ENCODE peak calls at places on chromosomes 4 and X, in seven cellular contexts. Q is mesothelial cell of epicardium, D is right atrium auricular region, M is prostate gland, P is AG04450, B is astrocyte, W is osteocyte. E is an unnamed sample.

GRCh38 chr4:25142468-25142867 is 17.8 kb downstream of the SEPSECS start:
- DNase-seq in Q (no peak), D (no peak), M (no peak), P (no peak), B (no peak), W (no peak), E (no peak)

GRCh38 chr4:145755802-145756201 is 75.9 kb downstream of the C4orf51 start:
- DNase-seq in Q (no peak), D (no peak), M (no peak), P (no peak), B (peak), W (no peak), E (no peak)

GRCh38 chr4:98204236-98204553 is 57.0 kb upstream of the RAP1GDS1 start:
- DNase-seq in Q (no peak), D (no peak), M (no peak), P (no peak), B (no peak), W (no peak), E (no peak)

GRCh38 chr4:53706422-53707032 is 115.2 kb upstream of the LNX1 start:
- DNase-seq in Q (no peak), D (no peak), M (peak), P (no peak), B (peak), W (no peak), E (peak)

GRCh38 chr4:41256131-41256739 is 493 bp upstream of the UCHL1 start:
- DNase-seq in Q (no peak), D (no peak), M (no peak), P (peak), B (peak), W (no peak), E (peak)

GRCh38 chr4:99028187-99028586 is 32.7 kb downstream of the METAP1 start:
- DNase-seq in Q (no peak), D (no peak), M (no peak), P (no peak), B (peak), W (no peak), E (peak)

GRCh38 chr4:59945716-59946115 is 1254.4 kb upstream of the ADGRL3 start:
- DNase-seq in Q (no peak), D (no peak), M (no peak), P (no peak), B (no peak), W (no peak), E (no peak)

GRCh38 chrX:35665311-35665710 is 132.8 kb upstream of the MAGEB16 start:
- DNase-seq in Q (no peak), D (no peak), M (no peak), P (no peak), B (no peak), W (no peak), E (no peak)

GRCh38 chr4:23932935-23933334 is 43.1 kb upstream of the PPARGC1A start:
- DNase-seq in Q (no peak), D (no peak), M (no peak), P (no peak), B (peak), W (no peak), E (no peak)

GRCh38 chr4:56077676-56078075 is 128.9 kb downstream of the CEP135 start:
- DNase-seq in Q (no peak), D (no peak), M (no peak), P (no peak), B (peak), W (no peak), E (no peak)

DNA sequence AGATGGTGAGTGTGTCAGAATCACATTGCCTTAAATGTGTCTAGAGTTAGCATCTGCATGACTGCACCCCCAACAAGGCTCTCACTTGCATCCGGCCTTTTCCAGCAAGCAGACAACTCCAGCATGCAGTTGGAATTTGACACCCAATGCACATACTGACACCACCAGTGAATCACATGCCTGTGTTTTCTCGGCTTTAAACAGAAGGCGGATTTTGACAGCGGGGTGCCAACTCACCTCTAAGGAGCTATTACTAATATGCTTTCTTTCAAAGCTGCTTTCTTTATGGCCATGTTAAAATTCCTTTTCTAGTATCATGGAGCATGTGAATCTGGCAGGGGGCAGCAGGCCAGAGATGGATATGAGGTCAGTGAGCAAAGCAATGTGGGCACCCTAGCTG is 78.0 kb upstream of the CLNK start:
- DNase-seq in Q (no peak), D (no peak), M (no peak), P (peak), B (peak), W (no peak), E (peak)
- TF ChIP-seq CTCF in Q (no peak), D (no peak), M (no peak), P (no peak), B (no peak), W (no peak), E (no peak)

GRCh38 chr4:122300776-122301175 is 78.0 kb upstream of the ADAD1 start:
- DNase-seq in Q (no peak), D (no peak), M (no peak), P (no peak), B (no peak), W (no peak), E (no peak)
- TF ChIP-seq CTCF in Q (no peak), D (peak), M (no peak), P (peak), B (peak), W (peak), E (peak)

GRCh38 chr4:8683462-8683861 is 90.9 kb downstream of the CPZ start:
- DNase-seq in Q (no peak), D (no peak), M (no peak), P (no peak), B (no peak), W (no peak), E (no peak)
- TF ChIP-seq CTCF in Q (no peak), D (no peak), M (no peak), P (no peak), B (no peak), W (no peak), E (no peak)

GRCh38 chr4:113435893-113436292 is 325.6 kb downstream of the CAMK2D start:
- DNase-seq in Q (no peak), D (peak), M (peak), P (no peak), B (peak), W (no peak), E (peak)
- TF ChIP-seq CTCF in Q (no peak), D (no peak), M (no peak), P (no peak), B (no peak), W (no peak), E (no peak)

GRCh38 chr4:43047044-43047443 is 154.5 kb downstream of the GRXCR1 start:
- DNase-seq in Q (no peak), D (no peak), M (no peak), P (no peak), B (no peak), W (no peak), E (no peak)

GRCh38 chr4:43048570-43048969 is 156.1 kb downstream of the GRXCR1 start:
- DNase-seq in Q (no peak), D (no peak), M (no peak), P (no peak), B (no peak), W (no peak), E (no peak)
- TF ChIP-seq CTCF in Q (no peak), D (no peak), M (no peak), P (peak), B (no peak), W (no peak), E (no peak)

GRCh38 chr4:47704693-47705325 is 133.1 kb downstream of the CORIN start:
- DNase-seq in Q (peak), D (no peak), M (peak), P (peak), B (no peak), W (no peak), E (peak)
- TF ChIP-seq CTCF in Q (no peak), D (peak), M (no peak), P (peak), B (peak), W (peak), E (peak)

DNA sequence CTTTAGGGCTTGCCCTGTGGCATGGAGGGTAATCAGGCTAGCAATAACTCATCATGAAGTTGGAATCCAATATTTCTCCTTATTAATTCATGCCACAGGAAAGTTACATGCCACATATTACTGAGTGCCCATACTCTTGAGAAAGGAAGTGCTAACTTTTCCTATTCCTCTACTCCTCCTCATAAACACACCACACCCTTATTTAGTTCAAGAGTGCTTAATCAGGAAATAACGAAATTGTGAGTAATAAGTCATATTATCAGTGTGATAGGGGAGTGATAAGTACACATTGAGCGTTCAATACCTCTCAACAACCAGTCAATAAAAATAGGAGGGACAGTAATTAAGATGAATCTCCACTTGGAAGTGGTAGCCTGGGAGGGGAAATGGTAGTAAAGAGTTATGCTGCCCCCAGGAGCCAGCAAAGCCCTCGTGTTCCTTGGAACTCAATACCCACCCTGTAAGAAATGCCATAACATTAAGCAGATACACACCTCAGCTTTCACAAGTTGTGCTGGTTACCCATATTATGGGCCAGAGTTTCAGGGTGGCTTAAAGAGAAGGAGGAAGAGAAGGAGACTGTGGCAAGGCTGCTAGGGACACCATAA is 410.0 kb upstream of the NR3C2 start:
- DNase-seq in Q (no peak), D (no peak), M (no peak), P (no peak), B (no peak), W (no peak), E (no peak)
- TF ChIP-seq CTCF in Q (no peak), D (peak), M (no peak), P (no peak), B (no peak), W (no peak), E (no peak)

GRCh38 chr4:186366326-186366725 is 100.3 kb downstream of the F11 start:
- DNase-seq in Q (no peak), D (no peak), M (no peak), P (no peak), B (no peak), W (no peak), E (no peak)
- TF ChIP-seq CTCF in Q (peak), D (no peak), M (no peak), P (no peak), B (no peak), W (no peak), E (peak)

GRCh38 chrX:135688137-135688536 is 25.3 kb upstream of the CT45A1 start:
- DNase-seq in Q (no peak), D (no peak), M (no peak), P (no peak), B (no peak), W (no peak), E (no peak)
- TF ChIP-seq CTCF in Q (no peak), D (no peak), M (no peak), P (peak), B (no peak), W (no peak), E (no peak)

DNA sequence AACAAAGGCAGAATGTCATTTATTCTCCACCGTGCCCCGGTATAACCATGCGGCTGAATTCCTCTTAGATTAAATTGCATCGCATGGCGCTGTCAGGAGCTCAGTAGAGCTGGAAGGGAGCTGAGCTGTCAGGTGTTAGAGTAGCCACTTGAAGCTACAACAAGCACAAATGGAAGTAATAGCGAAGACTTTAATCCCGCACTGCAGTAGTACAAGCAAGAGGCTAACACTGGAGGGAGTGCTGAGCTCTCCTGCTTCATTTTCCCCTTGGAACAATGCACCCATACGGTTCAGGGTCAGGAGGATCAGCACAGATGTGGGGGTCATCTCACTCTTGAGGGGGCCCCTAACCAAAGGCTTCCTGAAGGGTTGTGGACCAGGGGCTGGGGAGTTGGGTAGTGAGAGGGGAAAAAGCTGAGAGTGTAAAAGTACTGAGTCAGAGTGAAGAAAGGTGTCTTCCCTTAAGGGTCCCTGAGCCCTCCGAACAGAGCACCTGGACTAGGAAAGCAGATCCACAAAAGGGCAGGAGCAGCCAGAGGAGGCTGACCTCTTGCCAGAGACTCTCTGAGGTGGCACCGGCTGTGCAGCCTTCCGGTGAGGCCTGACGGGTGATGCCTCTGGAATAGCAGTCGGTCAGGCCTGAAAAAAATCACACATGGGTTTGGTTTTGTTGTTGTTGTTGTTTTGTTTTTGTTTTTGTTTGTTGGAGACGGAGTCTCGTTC is 36.0 kb upstream of the CBR4 start:
- DNase-seq in Q (no peak), D (no peak), M (no peak), P (no peak), B (no peak), W (no peak), E (no peak)
- TF ChIP-seq CTCF in Q (no peak), D (peak), M (no peak), P (no peak), B (no peak), W (peak), E (no peak)

E was measured in HFFc6.